ENCODE peak calls at places on chromosomes 2 and 18, in eight cellular contexts. B is astrocyte, T is GM13977, E is body of pancreas, V is cardiac muscle cell, H is GM10248, O is progenitor cell of endocrine pancreas, J is mucosa of descending colon. M is an unnamed sample.

GRCh38 chr2:132670104-132670960 is at the start of gene LYPD1:
- DNase-seq in B (no peak), T (no peak), E (peak; percentile 46), V (peak; percentile 34), H (no peak), O (peak; percentile 22), J (peak; percentile 14), M (peak; percentile 43)

GRCh38 chr18:4858378-4859127 is 338.5 kb downstream of the AKAIN1 start:
- DNase-seq in B (no peak), T (no peak), E (no peak), V (no peak), H (no peak), O (no peak), J (no peak), M (no peak)

GRCh38 chr2:224260605-224261004 is 141.3 kb downstream of the FAM124B start:
- DNase-seq in B (no peak), T (no peak), E (no peak), V (no peak), H (no peak), O (no peak), J (peak; percentile 10), M (no peak)

GRCh38 chr18:48814490-48815181 is 136.1 kb downstream of the SMAD7 start:
- DNase-seq in B (no peak), T (no peak), E (no peak), V (no peak), H (no peak), O (no peak), J (no peak), M (peak; percentile 1)

GRCh38 chr2:240151477-240152031 is 11.1 kb upstream of the OTOS start:
- DNase-seq in B (no peak), T (no peak), E (no peak), V (no peak), H (no peak), O (no peak), J (no peak), M (no peak)

GRCh38 chr2:236747426-236747825 is 177.8 kb downstream of the ACKR3 start:
- DNase-seq in B (no peak), T (no peak), E (no peak), V (no peak), H (no peak), O (no peak), J (no peak), M (no peak)

GRCh38 chr2:150370600-150370999 is 116.9 kb downstream of the RND3 start:
- DNase-seq in B (no peak), T (no peak), E (no peak), V (no peak), H (no peak), O (no peak), J (peak; percentile 54), M (no peak)

GRCh38 chr2:24632175-24632574 is 141.1 kb downstream of the NCOA1 start:
- DNase-seq in B (no peak), T (no peak), E (no peak), V (no peak), H (no peak), O (no peak), J (no peak), M (no peak)

GRCh38 chr2:3611611-3612010 is 16.7 kb downstream of the COLEC11 start:
- DNase-seq in B (no peak), T (no peak), E (no peak), V (no peak), H (peak; percentile 2), O (no peak), J (no peak), M (no peak)

GRCh38 chr2:102112692-102113665 is 29.6 kb upstream of the IL1R1 start:
- DNase-seq in B (peak; percentile 94), T (no peak), E (no peak), V (no peak), H (no peak), O (no peak), J (no peak), M (no peak)

GRCh38 chr2:7999683-8000476 is 682.0 kb upstream of the ID2 start:
- DNase-seq in B (no peak), T (no peak), E (no peak), V (no peak), H (no peak), O (no peak), J (no peak), M (no peak)

GRCh38 chr2:96085541-96086355 is 30.6 kb downstream of the ADRA2B start:
- DNase-seq in B (no peak), T (no peak), E (no peak), V (no peak), H (no peak), O (no peak), J (no peak), M (no peak)

GRCh38 chr2:226903179-226903578 is 67.3 kb downstream of the RHBDD1 start:
- DNase-seq in B (peak; percentile 82), T (no peak), E (no peak), V (no peak), H (no peak), O (no peak), J (no peak), M (no peak)

GRCh38 chr2:150472122-150472899 is 15.2 kb downstream of the RND3 start:
- DNase-seq in B (peak; percentile 94), T (no peak), E (peak; percentile 19), V (no peak), H (no peak), O (no peak), J (peak; percentile 72), M (no peak)

GRCh38 chr2:24840164-24840869 is 47.1 kb downstream of the CENPO start:
- DNase-seq in B (no peak), T (no peak), E (no peak), V (no peak), H (no peak), O (no peak), J (no peak), M (no peak)

GRCh38 chr2:96923810-96924774 is 54.2 kb upstream of the SEMA4C start:
- DNase-seq in B (no peak), T (no peak), E (no peak), V (no peak), H (no peak), O (no peak), J (no peak), M (no peak)

GRCh38 chr2:203418271-203418670 is 90.1 kb downstream of the ABI2 start:
- DNase-seq in B (peak; percentile 74), T (no peak), E (no peak), V (no peak), H (no peak), O (no peak), J (no peak), M (no peak)

GRCh38 chr2:197986977-197987376 is 182.6 kb downstream of the PLCL1 start:
- DNase-seq in B (no peak), T (no peak), E (no peak), V (no peak), H (no peak), O (no peak), J (no peak), M (no peak)
- TF ChIP-seq CTCF in B (no peak), T (no peak), E (no peak), V (no peak), H (no peak), O (no peak), J (no peak), M (no peak)

GRCh38 chr2:69163556-69163955 is 150.6 kb downstream of the ANTXR1 start:
- DNase-seq in B (no peak), T (no peak), E (no peak), V (no peak), H (no peak), O (no peak), J (no peak), M (no peak)
- TF ChIP-seq CTCF in B (no peak), T (no peak), E (no peak), V (no peak), H (no peak), O (no peak), J (no peak), M (no peak)

GRCh38 chr2:238126338-238126737 is 12.1 kb upstream of the KLHL30 start:
- DNase-seq in B (no peak), T (no peak), E (no peak), V (no peak), H (no peak), O (no peak), J (no peak), M (no peak)

GRCh38 chr2:238129166-238130010 is 9.1 kb upstream of the KLHL30 start:
- DNase-seq in B (no peak), T (no peak), E (no peak), V (no peak), H (no peak), O (no peak), J (no peak), M (peak; percentile 12)

GRCh38 chr2:238128061-238129040 is 10.1 kb upstream of the KLHL30 start:
- DNase-seq in B (no peak), T (no peak), E (no peak), V (no peak), H (no peak), O (no peak), J (no peak), M (peak; percentile 15)

GRCh38 chr2:238126775-238127164 is 11.7 kb upstream of the KLHL30 start:
- DNase-seq in B (no peak), T (no peak), E (no peak), V (no peak), H (no peak), O (no peak), J (no peak), M (no peak)

DNA sequence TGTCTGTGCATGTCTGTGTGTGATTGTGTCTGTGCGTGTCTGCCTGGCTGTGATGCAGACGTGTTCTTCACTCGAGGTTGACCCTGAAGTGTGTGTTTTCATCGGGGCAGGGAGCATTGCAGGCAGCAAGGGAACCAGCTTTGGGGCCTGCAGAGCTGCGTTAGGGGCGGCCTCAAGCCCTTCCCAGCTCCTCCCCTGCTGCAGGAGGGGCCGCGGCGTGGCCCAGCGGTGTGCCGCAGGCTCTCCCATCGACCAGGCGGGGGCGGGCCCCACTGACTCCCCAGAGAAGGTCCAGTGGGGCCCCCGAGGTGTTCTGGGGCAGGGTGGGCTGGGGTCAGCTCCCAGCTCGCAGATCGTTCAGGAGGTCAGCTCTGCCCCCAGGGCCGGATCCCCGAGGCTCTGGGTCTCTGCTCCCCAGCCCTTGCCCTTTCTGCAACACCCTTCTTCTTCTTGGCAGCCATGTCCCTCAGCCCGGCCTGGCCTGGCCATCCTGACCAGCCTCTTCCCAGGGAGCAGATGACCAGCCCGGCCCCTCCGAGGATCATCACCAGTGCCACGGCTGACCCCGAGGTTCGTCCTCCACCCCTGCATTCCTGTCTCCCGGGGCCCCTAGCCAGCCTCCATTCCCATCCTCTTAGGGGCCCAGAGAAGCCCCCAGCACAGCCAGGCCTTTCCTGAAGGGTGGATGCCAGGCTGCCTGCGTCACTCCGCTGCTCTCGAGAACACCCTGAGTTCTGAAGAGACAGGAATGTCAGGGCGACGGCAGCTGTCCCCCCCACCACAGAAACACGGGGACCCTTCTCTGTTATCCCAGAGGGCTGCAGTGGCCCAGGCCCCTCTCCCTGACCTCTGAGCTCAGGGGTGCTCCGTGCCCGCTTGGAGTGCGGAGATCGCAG is 11.1 kb upstream of the KLHL30 start:
- DNase-seq in B (no peak), T (no peak), E (no peak), V (peak; percentile 52), H (no peak), O (no peak), J (peak; percentile 22), M (peak; percentile 20)
- TF ChIP-seq CTCF in B (no peak), T (no peak), E (no peak), V (peak; percentile 15), H (peak; percentile 4), O (no peak), J (no peak), M (no peak)

DNA sequence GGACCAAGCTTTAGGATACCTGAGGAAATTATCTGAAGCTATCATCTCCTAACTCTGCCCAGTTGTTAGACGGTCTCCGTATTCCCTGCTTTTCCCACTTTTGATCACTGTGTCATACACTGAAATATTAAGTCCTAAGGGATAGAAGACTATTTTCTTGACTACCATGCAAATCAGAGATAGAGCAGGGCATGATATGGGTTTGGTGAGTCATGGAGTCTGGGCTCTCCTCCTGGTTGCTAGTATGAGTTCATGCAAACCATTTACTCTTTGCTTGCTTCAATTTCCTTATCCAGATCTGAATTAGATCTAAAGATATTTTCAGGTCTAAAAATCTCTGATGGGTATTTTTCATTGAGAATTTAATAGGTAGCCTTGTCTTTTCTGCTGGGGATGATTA is 55.0 kb downstream of the EHBP1 start:
- DNase-seq in B (peak; percentile 81), T (no peak), E (no peak), V (no peak), H (no peak), O (no peak), J (no peak), M (no peak)
- TF ChIP-seq CTCF in B (no peak), T (no peak), E (no peak), V (no peak), H (no peak), O (no peak), J (no peak), M (no peak)